ENCODE peak calls at places on chromosomes 16 and 17, in four cellular contexts. One of them, this sample, is unnamed.

GRCh38 chr16:15819046-15819445 is 37.8 kb downstream of the MYH11 start:
- DNase-seq in GM04504: no peak
- DNase-seq in PC-9: no peak
- DNase-seq in mesendoderm: no peak
- DNase-seq in this sample: no peak

GRCh38 chr16:57045694-57046381 is 46.5 kb upstream of the CPNE2 start:
- DNase-seq in GM04504: no peak
- DNase-seq in PC-9: no peak
- DNase-seq in mesendoderm: peak; percentile 73
- DNase-seq in this sample: peak; percentile 91

GRCh38 chr17:81400154-81400938 is 5.1 kb downstream of the BAHCC1 start:
- DNase-seq in GM04504: no peak
- DNase-seq in PC-9: peak; percentile 56
- DNase-seq in mesendoderm: peak; percentile 83
- DNase-seq in this sample: no peak

GRCh38 chr16:89388536-89388935 is 101.8 kb downstream of the ANKRD11 start:
- DNase-seq in GM04504: no peak
- DNase-seq in PC-9: no peak
- DNase-seq in mesendoderm: no peak
- DNase-seq in this sample: no peak

GRCh38 chr16:85316321-85316919 is 204.1 kb upstream of the CIBAR2 start:
- DNase-seq in GM04504: no peak
- DNase-seq in PC-9: peak; percentile 66
- DNase-seq in mesendoderm: peak; percentile 86
- DNase-seq in this sample: peak; percentile 79

GRCh38 chr16:89185062-89185751 is 13.7 kb downstream of the CDH15 start:
- DNase-seq in GM04504: no peak
- DNase-seq in PC-9: no peak
- DNase-seq in mesendoderm: no peak
- DNase-seq in this sample: no peak

GRCh38 chr16:66927012-66927436 is 1.7 kb upstream of the RRAD start:
- DNase-seq in GM04504: peak; percentile 83
- DNase-seq in PC-9: peak; percentile 91
- DNase-seq in mesendoderm: peak; percentile 87
- DNase-seq in this sample: peak; percentile 52

GRCh38 chr17:64202683-64203430 is 60.2 kb downstream of the TEX2 start:
- DNase-seq in GM04504: no peak
- DNase-seq in PC-9: peak; percentile 54
- DNase-seq in mesendoderm: peak; percentile 71
- DNase-seq in this sample: no peak

GRCh38 chr16:6856578-6856977 is 476.1 kb upstream of the RBFOX1 start:
- DNase-seq in GM04504: no peak
- DNase-seq in PC-9: no peak
- DNase-seq in mesendoderm: no peak
- DNase-seq in this sample: no peak

GRCh38 chr16:52546291-52546941 is 527 bp downstream of the TOX3 start:
- DNase-seq in GM04504: no peak
- DNase-seq in PC-9: no peak
- DNase-seq in mesendoderm: peak; percentile 68
- DNase-seq in this sample: no peak

GRCh38 chr17:59810894-59811153 is 81.9 kb downstream of the TUBD1 start:
- DNase-seq in GM04504: no peak
- DNase-seq in PC-9: no peak
- DNase-seq in mesendoderm: peak; percentile 10
- DNase-seq in this sample: peak; percentile 20

GRCh38 chr16:81544261-81544660 is 99.7 kb downstream of the CMIP start:
- DNase-seq in GM04504: no peak
- DNase-seq in PC-9: no peak
- DNase-seq in mesendoderm: no peak
- DNase-seq in this sample: no peak

GRCh38 chr17:3547628-3548027 is 10.0 kb downstream of the TRPV3 start:
- DNase-seq in GM04504: no peak
- DNase-seq in PC-9: no peak
- DNase-seq in mesendoderm: no peak
- DNase-seq in this sample: no peak

GRCh38 chr16:57115148-57115503 is 22.7 kb downstream of the CPNE2 start:
- DNase-seq in GM04504: no peak
- DNase-seq in PC-9: no peak
- DNase-seq in mesendoderm: no peak
- DNase-seq in this sample: no peak

GRCh38 chr17:58302171-58302918 is 21.6 kb upstream of the MPO start:
- DNase-seq in GM04504: no peak
- DNase-seq in PC-9: no peak
- DNase-seq in mesendoderm: no peak
- DNase-seq in this sample: no peak

GRCh38 chr17:56675876-56676660 is 82.6 kb downstream of the NOG start:
- DNase-seq in GM04504: no peak
- DNase-seq in PC-9: no peak
- DNase-seq in mesendoderm: no peak
- DNase-seq in this sample: peak; percentile 27

GRCh38 chr17:63675607-63676539 is 24.1 kb downstream of the LIMD2 start:
- DNase-seq in GM04504: peak; percentile 51
- DNase-seq in PC-9: peak; percentile 85
- DNase-seq in mesendoderm: peak; percentile 83
- DNase-seq in this sample: no peak

GRCh38 chr17:7405413-7405881 is 1.6 kb upstream of the TMEM256 start:
- DNase-seq in GM04504: no peak
- DNase-seq in PC-9: no peak
- DNase-seq in mesendoderm: peak; percentile 62
- DNase-seq in this sample: no peak

This sample was measured in Karpas-422.